ENCODE peak calls at places on chromosome 7, in nine cellular contexts. H, D, U, C, B, L, Y, I and O are unnamed samples.

GRCh38 chr7:6367701-6368211 is 80.0 kb downstream of the DAGLB start:
- DNase-seq in U (peak; percentile 69), C (no peak), D (no peak), H (no peak), L (peak; percentile 62), I (no peak), Y (no peak), B (no peak), O (no peak)

GRCh38 chr7:100568936-100569844 is 4.5 kb downstream of the SAP25 start:
- DNase-seq in B (peak; percentile 61), U (peak; percentile 56), C (peak; percentile 68), D (peak; percentile 70), H (peak; percentile 45), I (peak; percentile 41), L (peak; percentile 84), Y (peak; percentile 65), O (peak; percentile 88)

GRCh38 chr7:134941947-134942346 is 44.4 kb upstream of the AGBL3 start:
- DNase-seq in L (no peak), U (no peak), H (no peak), I (no peak), C (no peak), B (no peak), D (no peak), Y (no peak), O (peak; percentile 23)

GRCh38 chr7:953547-954327 is 743 bp downstream of the ADAP1 start:
- DNase-seq in I (peak; percentile 27), L (peak; percentile 85), D (no peak), B (no peak), U (peak; percentile 22), Y (peak; percentile 74), C (peak; percentile 42), H (no peak), O (peak; percentile 58)

GRCh38 chr7:1715671-1716074 is 45.6 kb downstream of the ELFN1 start:
- DNase-seq in B (no peak), U (no peak), C (no peak), H (peak; percentile 25), D (no peak), Y (no peak), L (no peak), I (no peak), O (peak; percentile 66)

GRCh38 chr7:35430547-35431153 is 176.8 kb upstream of the TBX20 start:
- DNase-seq in Y (no peak), D (no peak), C (peak; percentile 4), I (no peak), H (peak; percentile 23), B (no peak), U (peak; percentile 25), L (no peak), O (peak; percentile 72)

GRCh38 chr7:81333536-81333935 is 414.7 kb upstream of the SEMA3C start:
- DNase-seq in B (no peak), L (no peak), I (no peak), Y (no peak), H (no peak), U (no peak), D (no peak), C (no peak), O (no peak)

GRCh38 chr7:50092579-50093411 is at the start of gene ZPBP:
- DNase-seq in B (peak; percentile 19), C (peak; percentile 62), Y (no peak), U (peak; percentile 28), L (peak; percentile 58), H (peak; percentile 54), D (no peak), I (peak; percentile 55), O (peak; percentile 63)

GRCh38 chr7:141986923-141987322 is 8.8 kb upstream of the MGAM start:
- DNase-seq in H (no peak), L (no peak), U (no peak), I (no peak), D (no peak), C (no peak), Y (no peak), B (no peak), O (no peak)

GRCh38 chr7:148527717-148528168 is 62.8 kb upstream of the C7orf33 start:
- DNase-seq in D (peak; percentile 88), C (peak; percentile 91), Y (no peak), U (peak; percentile 84), I (peak; percentile 72), H (peak; percentile 79), L (peak; percentile 88), B (peak; percentile 89), O (peak; percentile 98)

GRCh38 chr7:138226001-138226476 is 149.8 kb downstream of the AKR1D1 start:
- DNase-seq in I (no peak), L (no peak), D (no peak), U (peak; percentile 81), H (peak; percentile 58), Y (no peak), B (peak; percentile 32), C (no peak), O (no peak)

GRCh38 chr7:30206942-30207341 is 72.2 kb downstream of the MTURN start:
- DNase-seq in B (no peak), I (no peak), L (peak; percentile 90), U (no peak), Y (no peak), C (no peak), D (no peak), H (no peak), O (no peak)

GRCh38 chr7:26375604-26376207 is 84.0 kb downstream of the SNX10 start:
- DNase-seq in B (peak; percentile 79), U (no peak), D (no peak), C (no peak), Y (no peak), H (no peak), L (peak; percentile 82), I (no peak), O (peak; percentile 46)

GRCh38 chr7:29765392-29765979 is 40.8 kb upstream of the WIPF3 start:
- DNase-seq in Y (no peak), L (no peak), B (no peak), U (no peak), C (no peak), D (no peak), I (no peak), H (no peak), O (peak; percentile 15)

GRCh38 chr7:145053781-145054180 is 217.9 kb upstream of the TPK1 start:
- DNase-seq in I (no peak), L (no peak), Y (no peak), U (no peak), H (no peak), B (no peak), D (no peak), C (no peak), O (no peak)

GRCh38 chr7:134357486-134357885 is 40.8 kb upstream of the SLC35B4 start:
- DNase-seq in Y (no peak), C (no peak), D (no peak), U (no peak), B (no peak), H (no peak), L (no peak), I (no peak), O (no peak)

GRCh38 chr7:69419928-69420327 is 178.3 kb upstream of the AUTS2 start:
- DNase-seq in U (no peak), C (no peak), H (no peak), Y (no peak), I (no peak), L (no peak), B (no peak), D (no peak), O (no peak)

GRCh38 chr7:38409524-38409923 is 136.1 kb upstream of the TARP start:
- DNase-seq in H (no peak), I (no peak), C (no peak), U (no peak), B (no peak), L (no peak), D (no peak), Y (no peak), O (peak; percentile 34)